ENCODE peak calls at places on chromosomes 12 and 14, in four cellular contexts. G is left ventricle myocardium inferior, R is mucosa of descending colon, L is adipocyte. V is an unnamed sample. For H3K36me3, H3K4me1 and H3K9me3, the result is how much of the 10 kb centered on the place peaks cover.

GRCh38 chr12:1611775-1612174 is 17.3 kb upstream of the WNT5B start:
- DNase-seq in L (peak), R (no peak), G (no peak), V (no peak)

GRCh38 chr12:26787125-26787495 is 45.9 kb downstream of the ITPR2 start:
- DNase-seq in G (no peak), L (peak), R (no peak), V (no peak)

GRCh38 chr14:55851961-55852360 is 266.2 kb upstream of the PELI2 start:
- DNase-seq in R (no peak), G (peak), L (no peak), V (no peak)

GRCh38 chr12:2891240-2892053 is 756 bp downstream of the TULP3 start:
- DNase-seq in G (peak), R (peak), L (peak), V (no peak)

GRCh38 chr12:42767326-42767954 is 177.9 kb upstream of the PRICKLE1 start:
- DNase-seq in R (no peak), G (no peak), L (no peak), V (no peak)

GRCh38 chr14:77133718-77134338 is 7.8 kb downstream of the ZDHHC22 start:
- DNase-seq in G (peak), R (peak), L (peak), V (peak)

GRCh38 chr12:54215990-54216579 is 27.3 kb upstream of the SMUG1 start:
- DNase-seq in R (no peak), G (peak), L (no peak), V (no peak)

GRCh38 chr12:20097561-20097960 is 270.8 kb upstream of the PDE3A start:
- DNase-seq in R (no peak), G (no peak), L (peak), V (no peak)

GRCh38 chr12:57138526-57139272 is 8.7 kb downstream of the LRP1-AS start:
- DNase-seq in R (peak), G (peak), L (peak), V (no peak)

GRCh38 chr14:24741871-24742270 is 107.9 kb upstream of the GZMB start:
- DNase-seq in L (peak), R (no peak), G (no peak), V (no peak)

GRCh38 chr12:23950011-23950774 is 723 bp upstream of the SOX5 start:
- DNase-seq in R (peak), G (no peak), L (peak), V (no peak)

GRCh38 chr14:35423621-35424020 is 19.1 kb upstream of the NFKBIA start:
- DNase-seq in G (no peak), R (no peak), L (no peak), V (no peak)

GRCh38 chr12:107484941-107485340 is 200.7 kb upstream of the PWP1 start:
- DNase-seq in G (no peak), R (no peak), L (no peak), V (no peak)

GRCh38 chr14:71050227-71050823 is 143.1 kb downstream of the PCNX1 start:
- DNase-seq in L (peak), R (no peak), G (no peak), V (no peak)

GRCh38 chr12:107092669-107093546 is 441 bp downstream of the CRY1 start:
- DNase-seq in R (peak), L (peak), G (peak), V (no peak)

GRCh38 chr12:124709722-124710656 is 142.6 kb upstream of the NCOR2 start:
- DNase-seq in L (peak), G (no peak), R (no peak), V (no peak)

GRCh38 chr14:32382704-32383103 is 53.6 kb downstream of the AKAP6 start:
- DNase-seq in G (no peak), R (peak), L (peak), V (no peak)

GRCh38 chr12:6167327-6168280 is 32.6 kb upstream of the CD9 start:
- DNase-seq in G (no peak), R (peak), L (peak), V (no peak)

GRCh38 chr12:120181991-120182631 is 12.4 kb downstream of the GCN1 start:
- DNase-seq in G (no peak), L (peak), R (no peak), V (no peak)

GRCh38 chr12:44835641-44836379 is 40.3 kb downstream of the NELL2 start:
- DNase-seq in R (no peak), L (no peak), G (no peak), V (peak)

GRCh38 chr12:65561798-65562382 is 262.4 kb upstream of the HMGA2 start:
- DNase-seq in R (no peak), G (no peak), L (no peak), V (no peak)

GRCh38 chr14:50003213-50004021 is 110.5 kb downstream of the ARF6 start:
- DNase-seq in G (peak), L (peak), R (peak), V (peak)

GRCh38 chr12:118059645-118060275 is 1.2 kb downstream of the WSB2 start:
- DNase-seq in G (no peak), R (no peak), L (peak), V (no peak)

GRCh38 chr12:115451785-115452736 is 768.1 kb upstream of the TBX3 start:
- DNase-seq in R (peak), L (peak), G (peak), V (no peak)

GRCh38 chr14:29242755-29243340 is 476.3 kb downstream of the FOXG1 start:
- DNase-seq in L (no peak), G (no peak), R (no peak), V (no peak)

GRCh38 chr12:57575771-57576612 is 15.0 kb upstream of the PIP4K2C start:
- DNase-seq in R (no peak), L (no peak), G (no peak), V (no peak)

GRCh38 chr12:121980211-121980891 is 41.3 kb upstream of the BCL7A start:
- DNase-seq in R (peak), G (no peak), L (no peak), V (no peak)

GRCh38 chr14:70013269-70013873 is 134.2 kb downstream of the SMOC1 start:
- DNase-seq in L (no peak), R (peak), G (no peak), V (no peak)

GRCh38 chr14:94451091-94451751 is 1.4 kb downstream of the SERPINA11 start:
- DNase-seq in R (no peak), G (no peak), L (no peak), V (no peak)

GRCh38 chr12:20508362-20508761 is 140.0 kb downstream of the PDE3A start:
- DNase-seq in L (peak), R (no peak), G (no peak), V (no peak)

GRCh38 chr14:92282669-92283068 is 40.3 kb upstream of the SLC24A4 start:
- DNase-seq in L (no peak), G (no peak), R (no peak), V (no peak)

GRCh38 chr14:66383271-66383670 is 102.9 kb upstream of the CCDC196 start:
- DNase-seq in G (no peak), L (no peak), R (no peak), V (no peak)

GRCh38 chr14:73188501-73188903 is 48.8 kb upstream of the PAPLN start:
- DNase-seq in G (no peak), L (peak), R (no peak), V (no peak)

GRCh38 chr12:113214938-113215400 is 6.3 kb upstream of the TPCN1 start:
- DNase-seq in G (peak), L (peak), R (peak), V (no peak)

GRCh38 chr12:116860281-116860680 is 21.0 kb downstream of the HRK start:
- DNase-seq in R (no peak), G (no peak), L (no peak), V (no peak)

GRCh38 chr12:57027805-57028153 is 11.4 kb upstream of the TAC3 start:
- DNase-seq in R (no peak), L (no peak), G (no peak), V (no peak)

GRCh38 chr14:37090026-37090425 is 82.4 kb downstream of the SLC25A21 start:
- DNase-seq in L (peak), R (no peak), G (no peak), V (no peak)

GRCh38 chr14:80618751-80619329 is 322.7 kb downstream of the CEP128 start:
- DNase-seq in L (peak), G (no peak), R (no peak), V (no peak)

GRCh38 chr12:132634411-132634990 is 15.9 kb downstream of the P2RX2 start:
- DNase-seq in R (no peak), G (no peak), L (no peak), V (no peak)
- H3K36me3 ChIP-seq in R (under half), G (half or more), L (under half), V (under half)

GRCh38 chr12:15201456-15201855 is 19.8 kb downstream of the RERG start:
- DNase-seq in L (no peak), R (no peak), G (no peak), V (no peak)
- H3K4me1 ChIP-seq in L (under half), R (under half), G (under half), V (under half)

GRCh38 chr14:106203438-106203837 is 677.1 kb downstream of the TMEM121 start:
- DNase-seq in G (no peak), L (no peak), R (no peak), V (no peak)

GRCh38 chr14:106201376-106201775 is 675.0 kb downstream of the TMEM121 start:
- DNase-seq in L (no peak), G (no peak), R (no peak), V (no peak)

GRCh38 chr14:106204063-106204462 is 677.7 kb downstream of the TMEM121 start:
- DNase-seq in L (no peak), G (no peak), R (no peak), V (no peak)

DNA sequence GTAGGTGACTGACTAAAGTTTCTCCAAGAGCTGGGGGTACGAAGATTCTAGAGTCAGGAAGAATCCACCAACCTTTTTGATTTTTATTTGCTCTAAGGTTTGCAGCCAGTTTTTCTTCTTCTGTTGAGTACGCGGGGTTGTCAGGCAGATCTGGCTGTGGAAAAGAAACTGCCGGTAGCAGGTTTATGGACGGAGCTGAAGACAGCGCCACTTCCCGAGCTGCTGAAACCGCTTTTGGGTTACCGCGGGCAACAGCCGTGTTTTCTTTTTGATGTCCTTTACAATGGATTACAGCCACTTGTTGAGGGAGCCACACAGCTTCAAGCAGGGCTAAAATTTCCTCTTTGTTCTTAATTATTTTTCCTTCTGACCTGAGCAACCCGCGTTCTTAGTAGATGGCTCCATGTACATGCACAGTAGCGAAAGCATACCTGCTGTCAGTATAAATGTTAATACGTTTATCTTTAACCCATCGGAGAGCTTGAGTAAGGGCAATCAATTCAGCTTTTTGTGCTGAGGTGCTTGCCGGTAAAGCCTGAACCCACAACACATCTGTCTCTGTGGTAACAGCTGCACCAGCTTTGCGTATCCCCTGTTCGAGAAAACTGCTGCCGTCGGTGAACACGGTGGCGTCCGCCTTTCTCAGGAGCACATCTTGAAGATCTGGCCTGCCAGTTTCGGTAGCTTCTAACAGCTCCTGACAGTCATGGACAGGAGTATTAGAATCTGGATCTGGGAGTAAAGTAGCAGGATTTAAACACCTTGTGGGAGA is 674.3 kb downstream of the TMEM121 start:
- DNase-seq in G (no peak), R (no peak), L (no peak), V (no peak)
- H3K9me3 ChIP-seq in G (under half), R (under half), L (under half), V (under half)

DNA sequence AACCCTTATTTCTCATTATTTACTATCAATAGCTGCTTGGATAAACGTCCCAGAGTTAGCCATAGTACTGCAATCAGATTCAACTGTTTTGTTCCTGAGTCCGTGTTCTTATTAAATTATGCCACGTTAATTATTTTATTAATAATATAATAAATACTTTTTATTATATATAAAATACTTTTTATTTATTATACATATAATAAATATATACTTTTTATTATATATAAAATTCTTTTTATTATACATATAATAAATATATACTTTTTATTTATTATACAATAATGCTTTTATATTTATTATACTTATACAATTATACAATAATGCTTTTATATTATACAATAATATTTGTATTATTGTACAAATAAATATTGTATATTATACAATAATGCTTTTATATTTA is 11.1 kb downstream of the STRAP start:
- DNase-seq in R (no peak), G (no peak), L (no peak), V (no peak)
- H3K36me3 ChIP-seq in R (under half), G (half or more), L (half or more), V (under half)

GRCh38 chr12:93041416-93041815 is 112.3 kb upstream of the EEA1 start:
- DNase-seq in R (no peak), L (no peak), G (no peak), V (no peak)

GRCh38 chr12:93042283-93042682 is 113.2 kb upstream of the EEA1 start:
- DNase-seq in R (no peak), L (no peak), G (no peak), V (no peak)

GRCh38 chr12:93043877-93044209 is 114.7 kb upstream of the EEA1 start:
- DNase-seq in G (no peak), L (no peak), R (no peak), V (no peak)

GRCh38 chr12:93042684-93043083 is 113.6 kb upstream of the EEA1 start:
- DNase-seq in L (no peak), R (peak), G (no peak), V (no peak)

DNA sequence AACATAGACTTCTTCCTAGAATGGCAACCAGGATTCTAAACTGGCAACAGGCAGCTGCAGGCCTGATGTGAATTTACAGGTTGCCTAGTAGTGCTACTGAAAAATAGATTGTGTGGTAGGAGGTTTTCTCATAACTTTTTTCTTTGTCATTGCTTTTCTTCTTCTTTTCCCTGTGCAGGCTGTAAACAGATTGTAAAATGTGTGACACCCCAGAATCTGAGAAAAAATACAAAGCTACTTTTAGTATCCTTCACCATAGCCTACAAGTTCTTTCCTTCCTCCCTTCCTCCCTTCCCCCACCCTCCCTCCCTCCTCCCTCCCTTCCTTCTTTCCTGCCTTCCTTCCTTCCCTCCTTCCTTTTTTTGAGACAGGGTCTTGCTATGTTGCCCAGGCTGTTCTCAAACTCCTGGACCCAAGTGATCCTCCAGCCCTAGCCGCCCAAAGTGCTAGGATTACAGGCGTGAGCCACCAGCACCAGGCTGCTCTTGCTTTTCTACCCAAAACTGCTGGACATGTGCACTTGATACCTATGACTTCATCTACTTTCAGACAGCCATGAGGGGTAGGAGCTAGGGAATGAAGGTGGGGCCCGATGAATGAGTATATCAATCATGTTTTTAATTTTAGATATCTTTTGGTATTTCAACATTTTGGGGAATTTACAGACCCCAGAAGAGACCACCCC is 114.2 kb upstream of the EEA1 start:
- DNase-seq in G (no peak), R (no peak), L (no peak), V (no peak)
- H3K4me1 ChIP-seq in G (under half), R (under half), L (under half), V (under half)

DNA sequence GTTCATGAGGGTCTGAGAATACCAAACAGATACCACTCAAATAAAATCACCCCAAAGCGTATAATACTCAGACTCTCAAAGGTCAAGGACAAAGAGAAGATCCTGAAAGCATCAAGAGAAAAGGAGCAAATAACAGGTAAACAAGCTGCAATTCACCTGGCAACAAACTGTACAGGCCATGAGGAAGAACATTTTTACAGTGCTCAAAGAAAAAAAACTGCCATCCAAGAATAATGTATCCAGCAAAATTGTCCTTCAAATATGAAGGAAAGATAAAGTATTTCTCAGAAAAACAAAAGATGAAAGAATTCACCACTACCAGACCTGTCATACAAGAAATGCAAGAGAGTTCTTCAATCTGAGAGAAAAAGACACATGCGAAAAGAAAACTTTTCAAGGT is 206.4 kb downstream of the PTPRO start:
- DNase-seq in L (no peak), R (no peak), G (no peak), V (no peak)
- H3K9me3 ChIP-seq in L (under half), R (under half), G (under half), V (under half)

GRCh38 chr14:23069413-23069806 is 12.1 kb upstream of the CDH24 start:
- DNase-seq in L (no peak), G (no peak), R (no peak), V (no peak)
- H3K36me3 ChIP-seq in L (half or more), G (half or more), R (under half), V (half or more)

GRCh38 chr14:100030441-100031153 is 34.6 kb upstream of the EVL start:
- DNase-seq in G (no peak), L (peak), R (peak), V (no peak)
- H3K4me1 ChIP-seq in G (under half), L (under half), R (under half), V (under half)

GRCh38 chr12:132949936-132950837 is 5.9 kb downstream of the ZNF605 start:
- DNase-seq in L (no peak), G (no peak), R (no peak), V (no peak)

GRCh38 chr12:132948146-132949066 is 7.7 kb downstream of the ZNF605 start:
- DNase-seq in R (no peak), L (no peak), G (no peak), V (no peak)

GRCh38 chr12:132946507-132946820 is 9.6 kb downstream of the ZNF605 start:
- DNase-seq in R (no peak), L (no peak), G (no peak), V (no peak)

GRCh38 chr12:132942611-132943010 is 13.5 kb downstream of the ZNF605 start:
- DNase-seq in G (no peak), R (no peak), L (no peak), V (no peak)

DNA sequence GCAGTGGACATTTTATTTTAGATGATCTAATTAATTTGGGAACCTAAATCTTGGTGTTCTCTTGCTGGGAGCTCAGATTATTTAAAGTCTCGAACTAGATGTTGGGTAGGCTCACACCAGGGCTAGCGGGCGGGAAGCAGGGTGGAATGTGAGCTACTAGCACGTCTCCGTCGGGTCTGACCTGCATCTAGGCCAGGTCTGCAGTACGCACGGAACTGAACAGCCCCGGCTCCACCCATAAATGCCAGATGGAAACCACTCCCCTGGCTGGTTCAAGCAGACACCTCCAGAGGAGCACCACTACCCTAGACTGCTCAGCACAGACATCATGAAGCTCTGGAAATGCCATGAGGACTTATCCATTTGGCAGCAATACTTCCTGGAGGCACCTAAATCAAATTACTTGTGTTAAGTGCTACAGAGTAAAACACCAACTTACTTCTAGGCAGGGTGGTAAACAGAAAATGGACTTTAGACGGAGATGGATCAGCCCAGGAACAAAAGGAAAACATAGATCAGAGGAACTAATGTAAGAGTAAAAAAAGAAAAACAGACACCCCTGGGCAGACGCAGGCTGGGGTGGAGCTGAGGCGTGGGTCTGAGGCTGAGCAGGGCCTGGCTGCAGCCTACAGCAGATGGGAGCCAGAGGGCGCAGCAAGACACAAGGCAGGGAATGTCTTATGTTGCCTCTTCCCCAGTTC is 10.2 kb downstream of the ZNF605 start:
- DNase-seq in R (no peak), G (no peak), L (no peak), V (no peak)
- H3K9me3 ChIP-seq in R (half or more), G (half or more), L (half or more), V (under half)

GRCh38 chr12:71652656-71653055 is 11.0 kb downstream of the ZFC3H1 start:
- DNase-seq in R (no peak), G (no peak), L (peak), V (no peak)

GRCh38 chr12:71653137-71653536 is 10.5 kb downstream of the ZFC3H1 start:
- DNase-seq in R (no peak), G (no peak), L (no peak), V (no peak)

GRCh38 chr12:71654200-71654599 is 9.4 kb downstream of the ZFC3H1 start:
- DNase-seq in L (no peak), R (no peak), G (no peak), V (no peak)

GRCh38 chr12:71655907-71656306 is 7.7 kb downstream of the ZFC3H1 start:
- DNase-seq in L (no peak), G (no peak), R (no peak), V (no peak)

GRCh38 chr12:71655495-71655894 is 8.2 kb downstream of the ZFC3H1 start:
- DNase-seq in G (no peak), R (no peak), L (no peak), V (no peak)
- H3K36me3 ChIP-seq in G (half or more), R (under half), L (half or more), V (under half)